ENCODE peak calls at places on chromosomes 6 and 20, in four cellular contexts. A is Caki2; E is activated CD8-positive, alpha-beta memory T cell treated with anti-CD3 and anti-CD28 coated beads for 4 hours; W is NCI-H2029. M is an unnamed sample.

GRCh38 chr6:85015396-85015990 is 251.1 kb upstream of the TBX18 start:
- DNase-seq in W (peak; percentile 6), A (peak; percentile 59), E (no peak), M (peak; percentile 57)

GRCh38 chr6:119856136-119856535 is 506.6 kb upstream of the MAN1A1 start:
- DNase-seq in W (no peak), A (no peak), E (no peak), M (no peak)

GRCh38 chr20:479487-479886 is 17.2 kb upstream of the TBC1D20 start:
- DNase-seq in A (no peak), W (no peak), E (no peak), M (no peak)

GRCh38 chr6:118280210-118280609 is 267.9 kb upstream of the PLN start:
- DNase-seq in E (no peak), A (no peak), W (no peak), M (no peak)

GRCh38 chr20:38635721-38636285 is 34.2 kb downstream of the ARHGAP40 start:
- DNase-seq in E (no peak), A (no peak), W (no peak), M (no peak)

GRCh38 chr6:14841901-14842421 is 403.9 kb upstream of the JARID2 start:
- DNase-seq in E (no peak), A (no peak), W (no peak), M (no peak)

GRCh38 chr20:36367907-36368306 is 61.8 kb downstream of the DLGAP4 start:
- DNase-seq in W (no peak), E (no peak), A (no peak), M (no peak)

GRCh38 chr6:42981866-42982265 is 2.5 kb upstream of the PPP2R5D start:
- DNase-seq in E (no peak), W (no peak), A (no peak), M (no peak)

GRCh38 chr6:7542065-7542877 is 800 bp downstream of the DSP start:
- DNase-seq in W (peak; percentile 59), E (no peak), A (no peak), M (no peak)

GRCh38 chr6:106569444-106569843 is 59.9 kb downstream of the RTN4IP1 start:
- DNase-seq in E (no peak), W (no peak), A (no peak), M (no peak)

GRCh38 chr6:154488802-154489437 is 21.6 kb downstream of the CNKSR3 start:
- DNase-seq in W (no peak), E (no peak), A (peak; percentile 40), M (no peak)

GRCh38 chr6:160510199-160510598 is 153.9 kb downstream of the LPA start:
- DNase-seq in E (no peak), A (no peak), W (no peak), M (no peak)

M was measured in iPS DF 6.9.